ENCODE peak calls at places on chromosome 18, in nine cellular contexts. S, U, W, E, I, X, P, K and B are unnamed samples.

GRCh38 chr18:6729247-6730091 is at the start of gene ARHGAP28:
- ATAC-seq in I (peak; percentile 84), P (peak; percentile 95), X (peak; percentile 95), K (no peak), E (peak; percentile 57), W (peak; percentile 90), S (no peak), U (peak; percentile 97), B (no peak)

GRCh38 chr18:45962866-45963265 is 4.3 kb downstream of the EPG5 start:
- ATAC-seq in S (no peak), I (peak; percentile 25), E (no peak), K (peak; percentile 45), P (no peak), U (no peak), W (no peak), X (no peak), B (peak; percentile 67)

GRCh38 chr18:70454705-70455322 is 166.0 kb downstream of the SOCS6 start:
- ATAC-seq in E (peak; percentile 61), U (peak; percentile 47), W (peak; percentile 67), S (peak; percentile 83), I (peak; percentile 86), P (no peak), K (peak; percentile 51), X (peak; percentile 86), B (peak; percentile 56)

GRCh38 chr18:31489311-31489710 is 8.7 kb upstream of the DSG2 start:
- ATAC-seq in U (no peak), X (peak; percentile 84), E (no peak), I (no peak), K (no peak), S (peak; percentile 47), P (no peak), W (peak; percentile 15), B (no peak)

GRCh38 chr18:8097942-8098341 is 511.3 kb upstream of the RAB12 start:
- ATAC-seq in X (no peak), S (no peak), K (no peak), U (no peak), W (no peak), E (no peak), I (no peak), P (no peak), B (no peak)

GRCh38 chr18:75358928-75359327 is 68.6 kb downstream of the SMIM21 start:
- ATAC-seq in W (no peak), E (no peak), P (no peak), I (no peak), S (no peak), X (no peak), U (no peak), K (no peak), B (no peak)

GRCh38 chr18:22241806-22242440 is 72.5 kb downstream of the GATA6 start:
- ATAC-seq in W (no peak), P (no peak), I (no peak), E (no peak), U (peak; percentile 41), X (peak; percentile 89), K (no peak), S (no peak), B (no peak)

GRCh38 chr18:48023334-48024008 is 93.0 kb upstream of the SMAD2 start:
- ATAC-seq in S (peak; percentile 75), X (peak; percentile 57), W (peak; percentile 63), K (no peak), I (no peak), P (no peak), E (no peak), U (peak; percentile 54), B (no peak)

GRCh38 chr18:79442508-79443221 is 46.9 kb downstream of the NFATC1 start:
- ATAC-seq in E (no peak), S (no peak), U (no peak), W (no peak), P (peak; percentile 52), K (no peak), I (no peak), X (no peak), B (no peak)

GRCh38 chr18:11148655-11149440 is 521 bp downstream of the PIEZO2 start:
- ATAC-seq in W (no peak), K (no peak), U (peak; percentile 41), S (no peak), X (no peak), I (peak; percentile 47), P (no peak), E (no peak), B (no peak)

GRCh38 chr18:57738078-57738477 is 65.0 kb downstream of the ATP8B1 start:
- ATAC-seq in E (no peak), W (peak; percentile 70), P (peak; percentile 24), S (no peak), K (no peak), X (peak; percentile 58), I (no peak), U (peak; percentile 79), B (no peak)

GRCh38 chr18:79466591-79466990 is 70.9 kb downstream of the NFATC1 start:
- ATAC-seq in U (no peak), S (no peak), P (no peak), X (peak; percentile 60), I (no peak), K (no peak), E (no peak), W (peak; percentile 33), B (no peak)

GRCh38 chr18:48733854-48734253 is 195.0 kb downstream of the CTIF start:
- ATAC-seq in E (no peak), I (no peak), K (no peak), X (no peak), W (no peak), S (no peak), P (peak; percentile 72), U (no peak), B (no peak)

GRCh38 chr18:24819141-24819890 is 358.9 kb downstream of the HRH4 start:
- ATAC-seq in S (no peak), W (no peak), K (no peak), I (no peak), E (no peak), U (no peak), P (no peak), X (no peak), B (no peak)

GRCh38 chr18:7601249-7601620 is 34.1 kb downstream of the PTPRM start:
- ATAC-seq in W (no peak), S (peak; percentile 50), X (no peak), I (peak; percentile 14), P (peak; percentile 38), E (no peak), K (no peak), U (peak; percentile 34), B (peak; percentile 14)

GRCh38 chr18:58269931-58270330 is 225.9 kb downstream of the NEDD4L start:
- ATAC-seq in I (no peak), K (no peak), S (peak; percentile 65), E (no peak), X (peak; percentile 15), W (peak; percentile 72), U (no peak), P (no peak), B (no peak)

GRCh38 chr18:35062408-35062807 is 21.2 kb downstream of the MAPRE2 start:
- ATAC-seq in P (no peak), I (no peak), W (no peak), S (no peak), E (no peak), K (no peak), U (peak; percentile 72), X (no peak), B (no peak)

GRCh38 chr18:21109936-21110666 is 1.5 kb downstream of the ROCK1 start:
- ATAC-seq in I (no peak), E (no peak), X (no peak), U (no peak), P (no peak), S (no peak), W (no peak), K (no peak), B (peak; percentile 34)

GRCh38 chr18:1371724-1372123 is 467.1 kb downstream of the ADCYAP1 start:
- ATAC-seq in I (no peak), S (no peak), U (no peak), K (no peak), X (no peak), P (no peak), E (no peak), W (no peak), B (no peak)

GRCh38 chr18:49726564-49726963 is 86.8 kb downstream of the ACAA2 start:
- ATAC-seq in S (no peak), E (no peak), X (no peak), W (no peak), U (no peak), K (no peak), P (no peak), I (no peak), B (no peak)

GRCh38 chr18:500556-501405 is at the start of gene COLEC12:
- ATAC-seq in K (no peak), W (peak; percentile 24), S (no peak), X (peak; percentile 49), U (peak; percentile 51), I (peak; percentile 38), E (no peak), P (peak; percentile 72), B (no peak)

GRCh38 chr18:13185675-13186198 is 32.8 kb upstream of the LDLRAD4 start:
- ATAC-seq in P (peak; percentile 76), E (no peak), S (no peak), I (no peak), K (no peak), W (no peak), X (no peak), U (peak; percentile 69), B (no peak)

GRCh38 chr18:35707674-35708073 is 126.1 kb downstream of the GALNT1 start:
- ATAC-seq in X (no peak), K (no peak), U (no peak), S (no peak), E (no peak), W (no peak), I (no peak), P (peak; percentile 67), B (no peak)

GRCh38 chr18:58402951-58403702 is 225.8 kb downstream of the ALPK2 start:
- ATAC-seq in I (no peak), W (peak; percentile 22), U (peak; percentile 33), E (no peak), X (peak; percentile 5), S (no peak), K (no peak), P (peak; percentile 53), B (no peak)

GRCh38 chr18:48136051-48136543 is 205.6 kb upstream of the SMAD2 start:
- ATAC-seq in S (peak; percentile 39), W (no peak), X (no peak), I (no peak), K (no peak), P (peak; percentile 29), E (no peak), U (peak; percentile 28), B (no peak)

GRCh38 chr18:77098554-77099174 is 33.9 kb downstream of the MBP start:
- ATAC-seq in W (no peak), E (no peak), X (no peak), I (no peak), S (no peak), P (peak; percentile 26), K (no peak), U (no peak), B (no peak)

GRCh38 chr18:37577051-37577611 is 11.5 kb upstream of the CELF4 start:
- ATAC-seq in P (peak; percentile 59), E (no peak), S (no peak), X (no peak), W (no peak), K (no peak), U (no peak), I (no peak), B (no peak)

GRCh38 chr18:31636387-31636786 is 44.7 kb downstream of the TTR start:
- ATAC-seq in X (no peak), S (no peak), U (no peak), P (no peak), K (no peak), W (no peak), I (no peak), E (no peak), B (no peak)

GRCh38 chr18:2627821-2628276 is 27.7 kb upstream of the SMCHD1 start:
- ATAC-seq in W (peak; percentile 99), X (peak; percentile 86), K (no peak), P (no peak), U (no peak), E (peak; percentile 97), S (peak; percentile 62), I (no peak), B (peak; percentile 99)

GRCh38 chr18:32378705-32379104 is 92.0 kb downstream of the GAREM1 start:
- ATAC-seq in U (peak; percentile 59), W (no peak), K (no peak), I (peak; percentile 62), S (no peak), E (no peak), X (peak; percentile 69), P (peak; percentile 77), B (no peak)

GRCh38 chr18:69866250-69866649 is 81.4 kb downstream of the CD226 start:
- ATAC-seq in S (no peak), I (no peak), U (no peak), E (no peak), P (no peak), W (no peak), K (no peak), X (peak; percentile 71), B (no peak)